ENCODE peak calls at places on chromosomes 1 and 21, in nine cellular contexts. Z is esophagus muscularis mucosa, F is K562, H is GM12891, W is stomach, O is vagina, I is transverse colon, R is GM12878, A is spleen. T is an unnamed sample.

GRCh38 chr1:20704390-20705301 is 13.2 kb downstream of the KIF17 start:
- DNase-seq in O (no peak), A (no peak), H (no peak), W (no peak), I (no peak), F (no peak), R (no peak), Z (no peak), T (no peak)

GRCh38 chr1:172929006-172929405 is 121.7 kb downstream of the TNFSF18 start:
- DNase-seq in F (no peak), Z (no peak), I (no peak), R (no peak), O (no peak), H (no peak), A (no peak), W (no peak), T (no peak)

GRCh38 chr1:10705953-10706352 is 90.5 kb downstream of the CASZ1 start:
- DNase-seq in H (no peak), O (no peak), R (no peak), F (no peak), I (no peak), W (no peak), A (no peak), Z (no peak), T (no peak)

GRCh38 chr1:96843601-96844000 is 122.0 kb downstream of the PTBP2 start:
- DNase-seq in O (no peak), I (no peak), W (no peak), F (no peak), H (no peak), Z (no peak), R (no peak), A (no peak), T (no peak)

GRCh38 chr1:201506573-201507567 is at the start of gene CSRP1:
- DNase-seq in H (peak; percentile 93), F (peak; percentile 93), I (peak; percentile 92), W (peak; percentile 90), O (no peak), A (peak; percentile 97), R (peak; percentile 39), Z (peak; percentile 94), T (peak; percentile 88)

GRCh38 chr1:228851196-228851595 is 115.9 kb downstream of the RHOU start:
- DNase-seq in A (no peak), O (no peak), H (no peak), F (no peak), I (no peak), Z (no peak), W (no peak), R (no peak), T (no peak)

GRCh38 chr1:206803221-206803730 is 31.0 kb upstream of the IL10 start:
- DNase-seq in F (no peak), A (no peak), I (peak; percentile 60), W (peak; percentile 28), R (peak; percentile 98), H (no peak), Z (no peak), O (no peak), T (no peak)

GRCh38 chr1:57761628-57762027 is 337.8 kb upstream of the DAB1 start:
- DNase-seq in Z (no peak), R (no peak), I (no peak), F (no peak), W (no peak), O (no peak), A (no peak), H (no peak), T (no peak)

GRCh38 chr1:29639741-29640427 is 403.6 kb downstream of the PTPRU start:
- DNase-seq in R (no peak), O (peak; percentile 90), W (no peak), A (no peak), Z (peak; percentile 80), F (no peak), I (no peak), H (no peak), T (no peak)

DNA sequence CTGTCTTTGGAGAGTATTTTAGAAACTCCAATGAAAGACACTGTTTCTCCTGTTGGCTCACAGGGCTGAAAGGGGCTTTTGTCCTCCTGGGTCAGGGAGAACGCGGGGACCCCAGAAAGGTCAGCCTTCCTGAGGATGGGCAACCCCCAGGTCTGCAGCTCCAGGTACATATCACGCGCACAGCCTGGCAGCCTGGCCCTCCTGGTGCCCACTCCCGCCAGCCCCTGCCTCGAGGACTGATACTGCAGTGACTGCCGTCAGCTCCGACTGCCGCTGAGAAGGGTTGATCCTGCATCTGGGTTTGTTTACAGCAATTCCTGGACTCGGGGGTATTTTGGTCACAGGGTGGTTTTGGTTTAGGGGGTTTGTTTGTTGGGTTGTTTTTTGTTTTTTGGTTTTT is 58.5 kb downstream of the LACTBL1 start:
- DNase-seq in R (no peak), W (no peak), A (no peak), F (no peak), O (no peak), I (no peak), Z (no peak), H (no peak), T (no peak)
- TF ChIP-seq POLR2AphosphoS5 in R (no peak), W (no peak), A (no peak), F (no peak), O (no peak), I (no peak), Z (no peak), H (no peak), T (no peak)

DNA sequence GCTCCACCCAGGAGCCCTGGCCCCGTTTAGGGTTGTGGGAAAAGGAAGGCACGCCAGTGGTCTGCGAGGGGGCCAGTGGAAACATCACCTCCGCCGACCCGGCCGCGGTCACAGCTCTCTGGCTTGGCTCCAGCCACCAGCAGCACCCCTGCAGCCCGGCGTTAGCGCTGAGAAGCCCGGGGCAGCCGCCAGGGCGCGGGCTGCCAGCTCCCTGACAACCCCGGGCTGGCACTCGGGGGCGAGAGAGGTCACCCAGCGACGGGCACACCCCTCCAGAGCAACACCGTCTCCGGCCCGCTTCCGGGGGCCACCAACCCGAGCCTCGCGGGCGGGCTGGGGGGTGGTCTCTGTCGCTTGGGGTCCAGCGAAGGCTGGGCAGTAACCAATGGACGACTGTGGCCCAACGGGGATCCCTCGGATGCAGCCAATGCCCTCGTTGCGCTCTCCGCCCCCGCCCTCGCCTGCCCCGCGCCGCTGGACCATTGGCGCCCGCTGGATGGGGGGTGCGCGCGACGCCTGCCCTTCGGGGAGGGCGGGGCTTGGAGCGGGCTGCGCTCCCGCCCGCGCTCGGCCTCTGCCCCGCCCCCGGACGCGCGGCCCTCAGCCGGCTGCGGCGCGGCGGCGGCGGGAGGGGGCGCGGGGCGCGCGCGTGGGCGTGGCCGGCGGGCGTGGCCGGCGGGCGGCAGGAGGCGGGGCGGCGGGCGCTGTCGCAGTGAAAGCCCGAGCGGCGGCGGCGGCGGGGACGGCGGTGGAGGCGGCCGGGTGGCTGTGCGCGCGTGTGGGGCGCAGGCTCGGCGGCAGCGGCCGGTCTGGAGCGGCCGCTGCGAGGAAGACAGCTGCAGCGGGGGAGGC is at the start of gene MAN1C1:
- DNase-seq in R (no peak), A (peak; percentile 95), I (peak; percentile 87), H (peak; percentile 85), F (peak; percentile 100), Z (peak; percentile 96), O (no peak), W (peak; percentile 88), T (peak; percentile 90)
- TF ChIP-seq POLR2AphosphoS5 in R (no peak), A (peak; percentile 54), I (no peak), H (no peak), F (no peak), Z (peak; percentile 33), O (peak; percentile 70), W (peak; percentile 62), T (no peak)

GRCh38 chr1:66355756-66356155 is 178.2 kb upstream of the SGIP1 start:
- DNase-seq in Z (no peak), O (no peak), W (no peak), F (no peak), I (no peak), H (no peak), A (no peak), R (no peak), T (no peak)

GRCh38 chr1:66352783-66353182 is 181.2 kb upstream of the SGIP1 start:
- DNase-seq in Z (no peak), O (no peak), A (no peak), R (no peak), I (no peak), H (no peak), F (no peak), W (no peak), T (no peak)

GRCh38 chr1:66353207-66353606 is 180.7 kb upstream of the SGIP1 start:
- DNase-seq in F (no peak), W (no peak), O (no peak), R (no peak), Z (no peak), I (no peak), A (no peak), H (no peak), T (no peak)

GRCh38 chr1:66356605-66357004 is 177.3 kb upstream of the SGIP1 start:
- DNase-seq in R (no peak), F (no peak), H (no peak), I (no peak), A (no peak), Z (no peak), W (no peak), O (no peak), T (no peak)

DNA sequence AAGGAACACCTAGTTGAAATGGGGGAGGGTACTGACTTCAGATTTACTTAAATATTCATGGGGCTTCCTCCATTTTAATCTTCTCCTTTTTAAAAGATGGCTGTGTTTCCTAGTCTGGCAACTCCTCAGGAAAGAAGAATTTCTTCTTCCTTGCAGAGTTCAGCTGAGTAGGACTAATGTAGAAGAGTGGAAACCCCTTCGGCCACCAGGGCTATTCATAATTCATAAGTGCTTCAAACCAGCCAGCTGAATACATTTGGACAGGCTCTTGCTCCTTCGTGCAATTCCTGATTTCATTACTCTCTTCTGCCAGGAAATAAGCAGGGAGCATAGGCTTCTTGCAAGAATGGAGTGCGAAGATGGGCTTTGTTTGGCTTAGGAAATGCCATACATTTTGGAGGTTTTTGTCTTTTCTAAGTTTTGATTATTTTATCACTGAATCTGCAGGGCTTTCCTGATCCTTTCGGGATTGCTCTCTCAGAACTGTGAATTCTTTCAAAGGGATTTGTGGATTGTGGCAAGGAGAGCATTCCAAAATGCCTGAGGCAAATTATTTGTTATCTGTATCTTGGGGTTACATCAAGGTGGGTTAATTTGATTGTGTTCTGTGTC is 179.5 kb upstream of the SGIP1 start:
- DNase-seq in F (no peak), A (no peak), Z (no peak), R (no peak), W (no peak), H (no peak), I (no peak), O (no peak), T (no peak)
- TF ChIP-seq POLR2AphosphoS5 in F (no peak), A (no peak), Z (no peak), R (no peak), W (no peak), H (no peak), I (no peak), O (no peak), T (no peak)

DNA sequence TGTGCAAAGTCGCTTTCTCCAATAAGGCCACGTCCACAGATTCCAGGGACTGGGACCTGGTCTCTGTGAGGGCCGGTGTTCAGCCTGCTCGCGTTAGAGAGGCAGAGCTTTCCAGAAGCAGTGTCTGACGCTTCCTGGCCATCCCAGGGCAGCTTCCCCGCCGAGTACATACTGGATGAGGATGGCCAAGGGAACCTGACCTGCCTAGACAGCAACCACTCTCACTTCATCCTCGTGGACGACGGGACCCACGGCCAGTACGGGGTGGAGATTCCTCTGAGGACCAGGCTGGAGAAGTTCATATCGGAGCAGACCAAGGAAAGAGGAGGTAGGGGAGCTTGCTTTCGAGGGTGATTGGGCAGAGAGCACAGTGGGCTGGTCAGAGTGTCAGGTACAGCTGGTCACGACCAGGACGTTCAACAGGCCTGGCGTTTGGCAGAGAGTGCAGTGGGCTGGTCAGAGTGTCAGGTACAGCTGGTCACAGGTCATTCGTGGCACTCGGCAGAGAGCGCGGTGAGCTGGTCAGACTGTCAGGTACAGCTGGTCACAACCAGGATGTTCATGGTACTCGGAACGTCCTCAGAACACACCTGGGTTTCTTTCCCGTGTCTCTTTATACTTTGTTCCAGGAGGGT is 22.4 kb downstream of the TRPM2 start:
- DNase-seq in F (no peak), I (no peak), A (no peak), H (no peak), O (no peak), W (no peak), R (no peak), Z (no peak), T (no peak)
- TF ChIP-seq POLR2AphosphoS5 in F (no peak), I (no peak), A (no peak), H (no peak), O (no peak), W (no peak), R (no peak), Z (no peak), T (no peak)

T was measured in suprapubic skin.